ENCODE peak calls at places on chromosomes 6 and 20, in nine cellular contexts. One of them, this sample, is unnamed.

GRCh38 chr6:165986647-165987482 is 180.8 kb downstream of the TBXT start:
- DNase-seq in ovary: peak; percentile 81
- DNase-seq in body of pancreas: no peak
- DNase-seq in breast epithelium: no peak
- DNase-seq in A549: peak; percentile 65
- DNase-seq in uterus: peak; percentile 47
- DNase-seq in GM12878: no peak
- DNase-seq in adrenal gland: no peak
- DNase-seq in testis: no peak
- DNase-seq in this sample: no peak

GRCh38 chr6:159169193-159169555 is at the start of gene FNDC1:
- DNase-seq in ovary: peak; percentile 52
- DNase-seq in body of pancreas: peak; percentile 41
- DNase-seq in breast epithelium: no peak
- DNase-seq in A549: peak; percentile 2
- DNase-seq in uterus: peak; percentile 23
- DNase-seq in GM12878: no peak
- DNase-seq in adrenal gland: no peak
- DNase-seq in testis: peak; percentile 49
- DNase-seq in this sample: no peak

GRCh38 chr6:29755295-29755871 is 32.1 kb downstream of the HLA-F start:
- DNase-seq in ovary: no peak
- DNase-seq in body of pancreas: no peak
- DNase-seq in breast epithelium: no peak
- DNase-seq in A549: no peak
- DNase-seq in uterus: no peak
- DNase-seq in GM12878: no peak
- DNase-seq in adrenal gland: no peak
- DNase-seq in testis: no peak
- DNase-seq in this sample: no peak

GRCh38 chr20:25675161-25675560 is 21.5 kb downstream of the ZNF337 start:
- DNase-seq in ovary: no peak
- DNase-seq in body of pancreas: no peak
- DNase-seq in breast epithelium: no peak
- DNase-seq in A549: no peak
- DNase-seq in uterus: no peak
- DNase-seq in GM12878: no peak
- DNase-seq in adrenal gland: no peak
- DNase-seq in testis: no peak
- DNase-seq in this sample: no peak

GRCh38 chr6:22133352-22133751 is 163.5 kb downstream of the PRL start:
- DNase-seq in ovary: no peak
- DNase-seq in body of pancreas: peak; percentile 83
- DNase-seq in breast epithelium: no peak
- DNase-seq in A549: no peak
- DNase-seq in uterus: no peak
- DNase-seq in GM12878: no peak
- DNase-seq in adrenal gland: no peak
- DNase-seq in testis: no peak
- DNase-seq in this sample: no peak

GRCh38 chr6:75752365-75752764 is 3.3 kb downstream of the MYO6 start:
- DNase-seq in ovary: no peak
- DNase-seq in body of pancreas: no peak
- DNase-seq in breast epithelium: no peak
- DNase-seq in A549: no peak
- DNase-seq in uterus: no peak
- DNase-seq in GM12878: no peak
- DNase-seq in adrenal gland: no peak
- DNase-seq in testis: no peak
- DNase-seq in this sample: no peak

GRCh38 chr6:83258517-83258916 is 65.4 kb downstream of the RWDD2A start:
- DNase-seq in ovary: no peak
- DNase-seq in body of pancreas: no peak
- DNase-seq in breast epithelium: no peak
- DNase-seq in A549: no peak
- DNase-seq in uterus: no peak
- DNase-seq in GM12878: no peak
- DNase-seq in adrenal gland: no peak
- DNase-seq in testis: no peak
- DNase-seq in this sample: no peak

GRCh38 chr20:54078296-54078695 is 7.9 kb upstream of the BCAS1 start:
- DNase-seq in ovary: no peak
- DNase-seq in body of pancreas: no peak
- DNase-seq in breast epithelium: no peak
- DNase-seq in A549: no peak
- DNase-seq in uterus: no peak
- DNase-seq in GM12878: no peak
- DNase-seq in adrenal gland: no peak
- DNase-seq in testis: no peak
- DNase-seq in this sample: no peak

GRCh38 chr6:4402477-4402976 is 267.2 kb upstream of the ECI2 start:
- DNase-seq in ovary: no peak
- DNase-seq in body of pancreas: no peak
- DNase-seq in breast epithelium: no peak
- DNase-seq in A549: peak; percentile 66
- DNase-seq in uterus: peak; percentile 24
- DNase-seq in GM12878: no peak
- DNase-seq in adrenal gland: peak; percentile 79
- DNase-seq in testis: peak; percentile 45
- DNase-seq in this sample: no peak

GRCh38 chr6:160999508-160999907 is 7.9 kb downstream of the MAP3K4 start:
- DNase-seq in ovary: no peak
- DNase-seq in body of pancreas: peak; percentile 48
- DNase-seq in breast epithelium: no peak
- DNase-seq in A549: no peak
- DNase-seq in uterus: no peak
- DNase-seq in GM12878: no peak
- DNase-seq in adrenal gland: no peak
- DNase-seq in testis: no peak
- DNase-seq in this sample: no peak

GRCh38 chr20:47576516-47577033 is 74.9 kb downstream of the NCOA3 start:
- DNase-seq in ovary: peak; percentile 61
- DNase-seq in body of pancreas: peak; percentile 69
- DNase-seq in breast epithelium: no peak
- DNase-seq in A549: peak; percentile 92
- DNase-seq in uterus: peak; percentile 43
- DNase-seq in GM12878: peak; percentile 46
- DNase-seq in adrenal gland: peak; percentile 79
- DNase-seq in testis: peak; percentile 28
- DNase-seq in this sample: no peak

GRCh38 chr6:73225396-73225795 is at the start of gene KHDC1L:
- DNase-seq in ovary: no peak
- DNase-seq in body of pancreas: no peak
- DNase-seq in breast epithelium: no peak
- DNase-seq in A549: no peak
- DNase-seq in uterus: no peak
- DNase-seq in GM12878: no peak
- DNase-seq in adrenal gland: no peak
- DNase-seq in testis: no peak
- DNase-seq in this sample: no peak

GRCh38 chr6:28743271-28743789 is 180.5 kb downstream of the TRIM27 start:
- DNase-seq in ovary: no peak
- DNase-seq in body of pancreas: no peak
- DNase-seq in breast epithelium: no peak
- DNase-seq in A549: peak; percentile 47
- DNase-seq in uterus: no peak
- DNase-seq in GM12878: no peak
- DNase-seq in adrenal gland: no peak
- DNase-seq in testis: no peak
- DNase-seq in this sample: no peak

GRCh38 chr6:92906385-92906784 is 513.0 kb downstream of the EPHA7 start:
- DNase-seq in ovary: no peak
- DNase-seq in body of pancreas: no peak
- DNase-seq in breast epithelium: no peak
- DNase-seq in A549: no peak
- DNase-seq in uterus: no peak
- DNase-seq in GM12878: no peak
- DNase-seq in adrenal gland: no peak
- DNase-seq in testis: no peak
- DNase-seq in this sample: no peak

GRCh38 chr6:91782789-91783188 is 1195.9 kb upstream of the MAP3K7 start:
- DNase-seq in ovary: no peak
- DNase-seq in body of pancreas: no peak
- DNase-seq in breast epithelium: no peak
- DNase-seq in A549: no peak
- DNase-seq in uterus: no peak
- DNase-seq in GM12878: no peak
- DNase-seq in adrenal gland: no peak
- DNase-seq in testis: no peak
- DNase-seq in this sample: no peak

GRCh38 chr20:41370176-41370575 is 3.6 kb upstream of the EMILIN3 start:
- DNase-seq in ovary: no peak
- DNase-seq in body of pancreas: no peak
- DNase-seq in breast epithelium: no peak
- DNase-seq in A549: no peak
- DNase-seq in uterus: no peak
- DNase-seq in GM12878: peak; percentile 16
- DNase-seq in adrenal gland: no peak
- DNase-seq in testis: no peak
- DNase-seq in this sample: no peak

GRCh38 chr20:62924567-62925419 is 1.5 kb downstream of the DIDO1 start:
- DNase-seq in ovary: no peak
- DNase-seq in body of pancreas: peak; percentile 44
- DNase-seq in breast epithelium: no peak
- DNase-seq in A549: peak; percentile 42
- DNase-seq in uterus: no peak
- DNase-seq in GM12878: no peak
- DNase-seq in adrenal gland: peak; percentile 36
- DNase-seq in testis: peak; percentile 42
- DNase-seq in this sample: no peak
- TF ChIP-seq POLR2A in ovary: no peak
- TF ChIP-seq POLR2A in body of pancreas: no peak
- TF ChIP-seq POLR2A in breast epithelium: no peak
- TF ChIP-seq POLR2A in A549: no peak
- TF ChIP-seq POLR2A in uterus: no peak
- TF ChIP-seq POLR2A in GM12878: no peak
- TF ChIP-seq POLR2A in adrenal gland: no peak
- TF ChIP-seq POLR2A in testis: no peak
- TF ChIP-seq POLR2A in this sample: peak; percentile 32

DNA sequence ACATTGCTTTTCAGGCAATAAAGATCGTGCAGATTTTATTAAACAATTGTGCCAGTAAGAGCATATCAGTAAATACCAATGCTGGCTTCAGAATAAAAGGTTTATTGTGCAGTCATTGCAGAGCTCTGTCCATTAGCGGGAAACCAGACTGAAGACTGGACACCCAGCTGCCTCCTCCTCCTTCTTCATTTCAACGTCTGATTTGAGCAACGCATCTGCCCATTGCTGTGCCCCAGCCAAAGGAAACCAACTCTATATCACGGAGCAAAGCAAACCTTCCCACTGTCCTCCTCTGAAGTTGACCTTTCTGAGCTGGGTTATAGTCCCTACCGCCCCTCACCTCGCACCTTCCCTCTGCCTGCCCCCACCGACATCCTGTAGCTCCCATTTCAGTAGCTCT is 80.8 kb downstream of the SLC22A23 start:
- DNase-seq in ovary: no peak
- DNase-seq in body of pancreas: no peak
- DNase-seq in breast epithelium: no peak
- DNase-seq in A549: no peak
- DNase-seq in uterus: no peak
- DNase-seq in GM12878: no peak
- DNase-seq in adrenal gland: no peak
- DNase-seq in testis: peak; percentile 22
- DNase-seq in this sample: no peak
- H3K27ac ChIP-seq in ovary: no peak overlapping the region
- H3K27ac ChIP-seq in body of pancreas: no peak overlapping the region
- H3K27ac ChIP-seq in breast epithelium: no peak overlapping the region
- H3K27ac ChIP-seq in A549: no peak overlapping the region
- H3K27ac ChIP-seq in uterus: no peak overlapping the region
- H3K27ac ChIP-seq in GM12878: no peak overlapping the region
- H3K27ac ChIP-seq in adrenal gland: no peak overlapping the region
- H3K27ac ChIP-seq in testis: no peak overlapping the region
- H3K27ac ChIP-seq in this sample: no peak overlapping the region

DNA sequence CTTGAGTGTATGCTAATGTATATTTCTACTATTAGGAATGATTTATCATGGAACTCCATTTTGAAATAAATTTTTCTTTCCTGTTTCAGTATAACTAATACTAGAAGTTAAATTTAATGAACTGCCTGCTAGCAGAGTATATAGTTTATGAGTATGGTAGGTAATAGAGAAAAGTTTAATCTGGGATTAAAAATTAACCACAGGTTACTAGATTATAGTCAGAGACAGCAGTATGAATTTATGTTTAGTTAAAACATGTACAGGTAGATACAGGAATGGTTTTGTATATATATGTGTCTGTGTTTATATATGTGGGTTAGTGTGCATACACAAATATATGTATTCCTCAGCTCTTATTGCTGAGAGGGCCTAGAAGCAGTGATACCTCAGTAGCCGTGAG is 32.3 kb downstream of the CD2AP start:
- DNase-seq in ovary: no peak
- DNase-seq in body of pancreas: no peak
- DNase-seq in breast epithelium: no peak
- DNase-seq in A549: no peak
- DNase-seq in uterus: no peak
- DNase-seq in GM12878: no peak
- DNase-seq in adrenal gland: no peak
- DNase-seq in testis: no peak
- DNase-seq in this sample: no peak
- TF ChIP-seq POLR2A in ovary: no peak
- TF ChIP-seq POLR2A in body of pancreas: no peak
- TF ChIP-seq POLR2A in breast epithelium: no peak
- TF ChIP-seq POLR2A in A549: no peak
- TF ChIP-seq POLR2A in uterus: no peak
- TF ChIP-seq POLR2A in GM12878: no peak
- TF ChIP-seq POLR2A in adrenal gland: no peak
- TF ChIP-seq POLR2A in testis: no peak
- TF ChIP-seq POLR2A in this sample: no peak

GRCh38 chr20:50286174-50286511 is 95.5 kb downstream of the CEBPB start:
- DNase-seq in ovary: no peak
- DNase-seq in body of pancreas: no peak
- DNase-seq in breast epithelium: no peak
- DNase-seq in A549: no peak
- DNase-seq in uterus: no peak
- DNase-seq in GM12878: peak; percentile 13
- DNase-seq in adrenal gland: no peak
- DNase-seq in testis: no peak
- DNase-seq in this sample: no peak

GRCh38 chr20:50283922-50284810 is 93.5 kb downstream of the CEBPB start:
- DNase-seq in ovary: peak; percentile 56
- DNase-seq in body of pancreas: peak; percentile 81
- DNase-seq in breast epithelium: no peak
- DNase-seq in A549: peak; percentile 80
- DNase-seq in uterus: no peak
- DNase-seq in GM12878: no peak
- DNase-seq in adrenal gland: peak; percentile 86
- DNase-seq in testis: no peak
- DNase-seq in this sample: no peak

GRCh38 chr20:50283370-50283769 is 92.7 kb downstream of the CEBPB start:
- DNase-seq in ovary: no peak
- DNase-seq in body of pancreas: no peak
- DNase-seq in breast epithelium: no peak
- DNase-seq in A549: no peak
- DNase-seq in uterus: no peak
- DNase-seq in GM12878: no peak
- DNase-seq in adrenal gland: no peak
- DNase-seq in testis: no peak
- DNase-seq in this sample: no peak

GRCh38 chr20:50285376-50286173 is 94.9 kb downstream of the CEBPB start:
- DNase-seq in ovary: peak; percentile 84
- DNase-seq in body of pancreas: no peak
- DNase-seq in breast epithelium: no peak
- DNase-seq in A549: no peak
- DNase-seq in uterus: peak; percentile 74
- DNase-seq in GM12878: peak; percentile 28
- DNase-seq in adrenal gland: peak; percentile 60
- DNase-seq in testis: peak; percentile 70
- DNase-seq in this sample: no peak

GRCh38 chr20:50284811-50285375 is 94.3 kb downstream of the CEBPB start:
- DNase-seq in ovary: peak; percentile 92
- DNase-seq in body of pancreas: no peak
- DNase-seq in breast epithelium: no peak
- DNase-seq in A549: no peak
- DNase-seq in uterus: peak; percentile 82
- DNase-seq in GM12878: no peak
- DNase-seq in adrenal gland: peak; percentile 28
- DNase-seq in testis: peak; percentile 62
- DNase-seq in this sample: no peak
- H3K27ac ChIP-seq in ovary: peak overlapping the region; percentile 95
- H3K27ac ChIP-seq in body of pancreas: no peak overlapping the region
- H3K27ac ChIP-seq in breast epithelium: peak overlapping the region; percentile 94
- H3K27ac ChIP-seq in A549: peak overlapping the region; percentile 96
- H3K27ac ChIP-seq in uterus: peak overlapping the region; percentile 98
- H3K27ac ChIP-seq in GM12878: peak overlapping the region; percentile 59
- H3K27ac ChIP-seq in adrenal gland: peak overlapping the region; percentile 92
- H3K27ac ChIP-seq in testis: peak overlapping the region; percentile 95
- H3K27ac ChIP-seq in this sample: peak overlapping the region; percentile 86

This sample was measured in esophagus squamous epithelium.